ENCODE peak calls at places on chromosomes 11 and 22, in ten cellular contexts. B, E, S, M, Z, L, V, G, X and W are unnamed samples.

GRCh38 chr11:33375688-33376311 is 118.6 kb downstream of the HIPK3 start:
- DNase-seq in B (no peak), S (no peak), Z (no peak), V (peak), G (no peak), E (no peak), X (no peak), M (peak), L (no peak), W (no peak)

GRCh38 chr22:21106000-21106399 is 60.3 kb downstream of the LRRC74B start:
- DNase-seq in Z (no peak), X (no peak), E (no peak), B (no peak), M (no peak), L (no peak), S (no peak), V (no peak), G (no peak), W (no peak)

GRCh38 chr11:127006311-127006710 is 5.7 kb upstream of the KIRREL3 start:
- DNase-seq in S (no peak), M (no peak), V (peak), E (no peak), Z (no peak), X (no peak), B (no peak), G (no peak), L (no peak), W (no peak)

GRCh38 chr11:47536925-47537324 is 16.0 kb downstream of the CELF1 start:
- DNase-seq in L (no peak), B (no peak), M (no peak), V (no peak), X (no peak), Z (no peak), S (no peak), E (no peak), G (no peak), W (no peak)

GRCh38 chr11:10305262-10305963 is 540 bp downstream of the ADM start:
- DNase-seq in X (peak), G (peak), B (peak), M (no peak), Z (peak), S (peak), L (peak), E (peak), V (peak), W (no peak)

GRCh38 chr22:45538284-45538683 is 35.6 kb downstream of the FBLN1 start:
- DNase-seq in Z (no peak), V (no peak), X (no peak), B (no peak), L (no peak), G (no peak), E (no peak), S (peak), M (no peak), W (no peak)

GRCh38 chr22:46001046-46001425 is 24.1 kb upstream of the WNT7B start:
- DNase-seq in G (no peak), E (no peak), S (no peak), L (no peak), V (no peak), Z (no peak), M (no peak), B (no peak), X (no peak), W (no peak)

GRCh38 chr22:30422481-30423295 is 2.9 kb upstream of the MTFP1 start:
- DNase-seq in X (peak), S (peak), Z (peak), V (peak), G (peak), M (peak), L (peak), B (peak), E (peak), W (peak)

GRCh38 chr22:38201371-38201717 is 450 bp upstream of the MAFF start:
- DNase-seq in L (no peak), M (no peak), B (no peak), G (no peak), E (no peak), V (no peak), Z (no peak), S (no peak), X (no peak), W (no peak)

GRCh38 chr11:66459138-66459778 is 7.4 kb upstream of the PELI3 start:
- DNase-seq in B (no peak), Z (no peak), M (no peak), G (no peak), V (no peak), E (no peak), L (no peak), S (no peak), X (no peak), W (no peak)

GRCh38 chr11:84290647-84291046 is 1004.5 kb upstream of the CCDC90B start:
- DNase-seq in S (no peak), E (no peak), B (no peak), M (no peak), G (no peak), Z (no peak), L (no peak), X (no peak), V (peak), W (no peak)

GRCh38 chr11:84291996-84292395 is 1005.8 kb upstream of the CCDC90B start:
- DNase-seq in M (no peak), S (no peak), E (no peak), B (no peak), L (no peak), V (peak), X (no peak), Z (no peak), G (no peak), W (no peak)

GRCh38 chr11:84292955-84293354 is 1006.8 kb upstream of the CCDC90B start:
- DNase-seq in X (no peak), B (no peak), G (no peak), V (no peak), E (no peak), L (no peak), S (no peak), M (no peak), Z (no peak), W (no peak)

GRCh38 chr11:84289381-84289906 is 1003.3 kb upstream of the CCDC90B start:
- DNase-seq in Z (no peak), E (no peak), L (no peak), X (no peak), S (no peak), V (peak), M (no peak), B (no peak), G (no peak), W (no peak)
- H3K27ac ChIP-seq in Z (no peak), E (no peak), L (no peak), X (no peak), S (no peak), V (no peak), M (no peak), B (no peak), G (no peak), W (peak)

GRCh38 chr11:269146-269890 is 8.9 kb upstream of the NLRP6 start:
- DNase-seq in M (no peak), E (no peak), X (no peak), V (no peak), Z (no peak), G (no peak), B (peak), L (no peak), S (no peak), W (no peak)
- H3K4me3 ChIP-seq in M (no peak), E (no peak), X (no peak), V (peak), Z (no peak), G (no peak), B (no peak), L (peak), S (no peak), W (peak)

GRCh38 chr11:61698173-61698965 is 18.2 kb downstream of the DAGLA start:
- DNase-seq in L (no peak), B (no peak), G (no peak), X (no peak), M (no peak), Z (no peak), E (no peak), S (no peak), V (no peak), W (peak)
- TF ChIP-seq CTCF in L (no peak), B (no peak), G (no peak), X (no peak), M (no peak), Z (no peak), E (no peak), S (no peak), V (no peak), W (no peak)

DNA sequence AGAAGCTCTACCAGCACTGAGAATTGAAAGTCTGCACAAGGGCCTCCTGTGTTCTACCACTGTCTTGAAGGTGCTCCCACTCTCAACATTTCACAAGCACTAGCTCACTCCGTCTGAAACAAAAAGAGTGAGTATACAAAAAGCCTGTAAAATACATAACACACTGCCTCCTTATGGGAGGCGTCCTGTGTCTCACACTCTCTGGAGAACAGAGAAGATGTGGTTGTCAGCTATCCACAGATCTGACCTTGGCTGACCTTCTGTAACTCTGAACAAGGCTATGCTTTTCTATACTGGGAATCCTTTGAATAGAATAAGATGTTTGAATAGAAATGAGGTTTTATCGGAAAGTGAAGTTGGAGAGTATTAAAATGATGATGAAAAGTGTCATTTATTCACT is 171.3 kb upstream of the TMEM45B start:
- DNase-seq in B (no peak), E (no peak), V (no peak), M (no peak), Z (no peak), X (no peak), L (no peak), S (no peak), G (no peak), W (no peak)
- H3K27ac ChIP-seq in B (no peak), E (no peak), V (no peak), M (no peak), Z (no peak), X (no peak), L (no peak), S (no peak), G (no peak), W (no peak)

GRCh38 chr11:117302228-117302627 is 11.1 kb downstream of the BACE1-AS start:
- DNase-seq in X (no peak), B (no peak), Z (no peak), L (no peak), G (no peak), S (no peak), V (no peak), M (no peak), E (no peak), W (no peak)

GRCh38 chr11:117299351-117300300 is 8.5 kb downstream of the BACE1-AS start:
- DNase-seq in E (peak), V (no peak), L (no peak), B (no peak), Z (no peak), M (no peak), G (peak), X (no peak), S (no peak), W (no peak)

GRCh38 chr11:117300773-117301172 is 9.6 kb downstream of the BACE1-AS start:
- DNase-seq in M (no peak), X (peak), V (no peak), L (no peak), Z (no peak), G (no peak), E (no peak), S (no peak), B (no peak), W (peak)

GRCh38 chr11:117298195-117298594 is 7.0 kb downstream of the BACE1-AS start:
- DNase-seq in G (no peak), B (no peak), V (no peak), L (no peak), E (no peak), M (no peak), S (no peak), X (no peak), Z (no peak), W (no peak)

DNA sequence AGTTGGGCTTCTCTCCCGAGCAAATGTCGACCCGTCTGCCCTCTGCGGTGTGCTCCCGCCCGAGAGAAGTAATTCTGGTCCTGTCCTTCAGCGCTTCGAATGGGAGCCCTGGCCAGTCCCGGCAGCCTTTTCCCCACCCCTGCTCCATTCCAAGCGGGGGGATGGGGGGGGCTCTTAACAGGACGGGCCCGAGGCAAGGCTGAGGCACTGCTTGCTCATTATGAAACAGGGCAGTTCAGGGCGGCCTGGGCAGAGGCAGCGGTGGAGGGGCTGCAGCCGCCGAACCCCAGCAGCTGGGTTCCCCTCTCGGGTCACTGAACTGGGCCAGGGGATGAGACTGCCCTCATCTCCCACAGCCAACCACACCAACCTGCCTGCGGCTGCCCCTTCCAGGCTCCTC is 9.2 kb downstream of the BACE1-AS start:
- DNase-seq in B (no peak), E (peak), X (peak), V (peak), M (no peak), Z (peak), G (peak), S (peak), L (no peak), W (no peak)
- H3K4me3 ChIP-seq in B (no peak), E (no peak), X (peak), V (no peak), M (no peak), Z (no peak), G (peak), S (peak), L (peak), W (peak)

DNA sequence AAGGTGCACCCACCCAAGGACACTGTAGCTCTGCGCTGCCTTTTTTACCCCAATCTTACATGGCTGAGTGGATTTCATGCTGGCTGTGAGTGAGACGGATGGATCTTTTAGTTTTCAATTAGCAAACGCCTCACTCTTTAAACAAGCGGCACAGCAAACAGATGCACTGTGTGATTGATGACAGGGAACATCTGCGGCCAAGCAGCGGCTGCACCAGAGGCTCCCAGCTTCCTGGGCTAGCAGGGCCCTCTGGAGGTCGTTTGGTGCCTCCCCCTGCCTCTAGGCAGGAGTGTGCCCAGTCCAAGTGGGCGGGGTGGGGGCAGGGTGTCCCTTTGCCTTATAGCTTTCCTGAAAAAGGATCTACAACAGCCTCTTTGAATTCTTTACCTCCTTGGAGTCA is 2.1 kb upstream of the DRD2 start:
- DNase-seq in M (no peak), S (no peak), Z (no peak), L (no peak), B (no peak), V (no peak), X (no peak), E (no peak), G (no peak), W (no peak)
- TF ChIP-seq CTCF in M (no peak), S (no peak), Z (no peak), L (no peak), B (no peak), V (no peak), X (no peak), E (no peak), G (no peak), W (no peak)

GRCh38 chr11:67466367-67466766 is 2.7 kb downstream of the TMEM134 start:
- DNase-seq in S (no peak), M (no peak), B (no peak), G (no peak), X (no peak), Z (no peak), V (no peak), L (no peak), E (peak), W (no peak)
- H3K27ac ChIP-seq in S (no peak), M (no peak), B (peak), G (no peak), X (no peak), Z (no peak), V (no peak), L (no peak), E (peak), W (no peak)